ENCODE peak calls at places on chromosomes 3 and 15, in nine cellular contexts. X, G, O, N, I, U, C, T and D are unnamed samples. For H3K4me1, the result is how much of the 10 kb centered on the place peaks cover.

GRCh38 chr3:38595393-38595792 is 54.1 kb downstream of the SCN5A start:
- DNase-seq in O (no peak), T (no peak), N (no peak), X (no peak), U (no peak), C (no peak), G (no peak), I (no peak), D (no peak)

GRCh38 chr3:111151438-111151837 is 79.8 kb downstream of the NECTIN3 start:
- DNase-seq in C (no peak), O (peak), U (no peak), G (no peak), X (no peak), T (peak), I (peak), N (peak), D (peak)

GRCh38 chr15:35444557-35445204 is 101.3 kb downstream of the DPH6 start:
- DNase-seq in O (peak), X (peak), N (peak), C (peak), U (peak), I (peak), G (peak), T (peak), D (peak)

GRCh38 chr15:52857937-52858336 is 67.8 kb upstream of the ONECUT1 start:
- DNase-seq in I (peak), O (no peak), U (no peak), C (no peak), G (no peak), T (no peak), X (no peak), N (no peak), D (no peak)

GRCh38 chr15:96160269-96160668 is 170.2 kb upstream of the NR2F2 start:
- DNase-seq in G (no peak), T (no peak), O (no peak), C (no peak), X (no peak), N (peak), I (no peak), U (no peak), D (peak)

GRCh38 chr3:190172751-190173150 is 52.1 kb upstream of the P3H2 start:
- DNase-seq in O (no peak), C (no peak), G (no peak), N (peak), X (no peak), U (no peak), I (no peak), T (peak), D (no peak)

GRCh38 chr3:32583708-32584107 is 13.1 kb upstream of the DYNC1LI1 start:
- DNase-seq in U (no peak), N (peak), X (no peak), O (no peak), T (no peak), C (no peak), I (no peak), G (no peak), D (no peak)

GRCh38 chr3:14453841-14454630 is 51.6 kb downstream of the SLC6A6 start:
- DNase-seq in C (no peak), T (no peak), I (no peak), U (no peak), G (no peak), O (no peak), X (no peak), N (no peak), D (no peak)

GRCh38 chr3:86801921-86802320 is 189.0 kb downstream of the VGLL3 start:
- DNase-seq in G (no peak), N (peak), X (no peak), C (no peak), O (no peak), U (no peak), I (no peak), T (no peak), D (no peak)

GRCh38 chr15:48330045-48330840 is 986 bp upstream of the DUT start:
- DNase-seq in C (no peak), I (peak), O (no peak), X (no peak), N (peak), T (peak), G (no peak), U (no peak), D (no peak)
- TF ChIP-seq EZH2phosphoT487 in C (no peak), I (no peak), O (no peak), X (no peak), N (no peak), T (no peak), G (no peak), U (no peak), D (peak)

GRCh38 chr3:30686176-30686575 is 79.8 kb downstream of the TGFBR2 start:
- DNase-seq in G (no peak), U (no peak), C (no peak), I (no peak), X (no peak), T (no peak), N (no peak), O (no peak), D (no peak)

GRCh38 chr3:30685267-30685667 is 78.9 kb downstream of the TGFBR2 start:
- DNase-seq in T (no peak), G (no peak), C (no peak), X (no peak), N (no peak), I (no peak), U (no peak), O (no peak), D (no peak)

GRCh38 chr3:30687930-30688570 is 81.6 kb downstream of the TGFBR2 start:
- DNase-seq in C (no peak), O (no peak), U (no peak), I (no peak), N (no peak), X (no peak), T (no peak), G (no peak), D (no peak)

GRCh38 chr3:30688776-30689175 is 82.4 kb downstream of the TGFBR2 start:
- DNase-seq in N (no peak), G (no peak), U (no peak), T (no peak), C (no peak), I (no peak), O (no peak), X (no peak), D (no peak)

GRCh38 chr3:30686799-30687198 is 80.4 kb downstream of the TGFBR2 start:
- DNase-seq in X (no peak), G (no peak), C (no peak), T (no peak), O (no peak), U (no peak), I (no peak), N (no peak), D (no peak)
- H3K4me1 ChIP-seq in X (under half), G (under half), C (under half), T (half or more), O (under half), U (half or more), I (under half), N (under half), D (under half)

GRCh38 chr3:170814822-170815221 is 55.2 kb downstream of the RPL22L1 start:
- DNase-seq in U (no peak), O (no peak), G (no peak), C (no peak), X (no peak), I (no peak), N (no peak), T (no peak), D (no peak)

GRCh38 chr3:170815340-170815739 is 54.7 kb downstream of the RPL22L1 start:
- DNase-seq in C (peak), X (no peak), G (no peak), O (peak), T (peak), N (no peak), U (no peak), I (peak), D (peak)

GRCh38 chr3:170811515-170811914 is 58.5 kb downstream of the RPL22L1 start:
- DNase-seq in T (peak), C (no peak), G (no peak), X (no peak), O (no peak), I (no peak), N (peak), U (no peak), D (peak)

GRCh38 chr3:170811928-170812591 is 57.9 kb downstream of the RPL22L1 start:
- DNase-seq in C (peak), N (peak), X (peak), T (peak), I (peak), G (peak), U (peak), O (peak), D (peak)

GRCh38 chr3:170813261-170813660 is 56.7 kb downstream of the RPL22L1 start:
- DNase-seq in C (no peak), G (no peak), U (no peak), O (no peak), I (no peak), X (no peak), T (no peak), N (no peak), D (no peak)
- TF ChIP-seq EZH2phosphoT487 in C (no peak), G (no peak), U (no peak), O (no peak), I (no peak), X (no peak), T (no peak), N (no peak), D (no peak)

DNA sequence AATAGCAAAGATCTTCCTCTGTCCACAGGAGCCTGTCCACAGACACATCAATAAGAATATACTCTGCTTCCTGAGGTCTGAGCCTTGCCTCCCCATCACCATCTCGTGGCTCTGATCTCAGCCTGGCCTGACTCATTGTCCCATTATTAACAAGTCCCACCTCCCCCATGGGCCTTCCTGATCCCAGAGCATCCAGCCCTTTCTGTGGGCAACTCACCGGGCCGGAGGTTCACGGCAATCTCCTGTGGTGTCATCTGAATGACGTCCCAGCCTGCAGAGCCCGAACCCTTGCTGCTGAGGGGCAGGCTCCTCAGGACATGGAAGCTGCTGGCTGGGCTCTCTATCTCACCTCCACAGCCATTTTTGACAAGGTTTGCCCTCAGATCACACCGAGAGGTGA is 28.1 kb downstream of the ITGB5 start:
- DNase-seq in U (no peak), T (no peak), G (no peak), N (peak), I (no peak), X (no peak), C (no peak), O (no peak), D (peak)
- H3K4me1 ChIP-seq in U (under half), T (under half), G (under half), N (half or more), I (under half), X (under half), C (under half), O (under half), D (under half)